ENCODE peak calls at places on chromosomes 16 and 17, in ten cellular contexts. X is NB4; K is H54; C is left kidney; Q is astrocyte; B is stimulated activated CD8-positive, alpha-beta memory T cell treated with anti-CD3 and anti-CD28 coated beads, Interleukin-7, amount 100 ng/mL, for 1 hour; Z is progenitor cell of endocrine pancreas; I is stimulated activated CD4-positive, alpha-beta T cell treated with anti-CD3 and anti-CD28 coated beads, Interleukin-4, amount 100 ng/mL, for 4 hours; O is mucosa of descending colon; T is caudate nucleus. U is an unnamed sample.
A peak's percentile ranks its signal among the peaks of the same experiment; 100 is the strongest.

GRCh38 chr16:49828545-49829267 is 27.2 kb downstream of the ZNF423 start:
- DNase-seq in K (no peak), Z (no peak), I (no peak), B (no peak), T (no peak), C (peak; percentile 63), O (no peak), Q (no peak), X (no peak), U (no peak)

GRCh38 chr17:81388091-81388611 is 7.1 kb upstream of the BAHCC1 start:
- DNase-seq in I (no peak), O (no peak), X (no peak), T (no peak), K (no peak), Z (no peak), B (no peak), Q (no peak), C (peak; percentile 83), U (no peak)

GRCh38 chr16:85650864-85651811 is 37.6 kb downstream of the GINS2 start:
- DNase-seq in O (peak; percentile 59), K (no peak), B (no peak), Q (peak; percentile 4), Z (no peak), C (peak; percentile 74), I (no peak), X (no peak), T (peak; percentile 56), U (no peak)

GRCh38 chr16:11138769-11139623 is 117.0 kb downstream of the SOCS1 start:
- DNase-seq in O (no peak), B (no peak), Q (no peak), T (no peak), Z (no peak), K (no peak), I (no peak), X (peak; percentile 37), C (no peak), U (no peak)

GRCh38 chr17:41026668-41027471 is at the start of gene KRTAP1-5:
- DNase-seq in O (no peak), I (no peak), C (no peak), K (no peak), Q (peak; percentile 74), Z (no peak), B (no peak), T (no peak), X (no peak), U (no peak)

GRCh38 chr17:41024702-41025101 is 2.3 kb downstream of the KRTAP1-5 start:
- DNase-seq in O (no peak), K (no peak), Q (no peak), B (no peak), C (no peak), X (peak; percentile 1), Z (no peak), T (no peak), I (no peak), U (no peak)

GRCh38 chr17:59105852-59106462 is 723 bp downstream of the TRIM37 start:
- DNase-seq in K (peak; percentile 57), O (peak; percentile 85), B (peak; percentile 41), C (peak; percentile 65), Q (peak; percentile 19), X (peak; percentile 64), I (peak; percentile 50), Z (peak; percentile 28), T (peak; percentile 56), U (peak; percentile 73)

GRCh38 chr16:15434425-15435215 is at the start of gene BMERB1:
- DNase-seq in Q (peak; percentile 60), X (no peak), B (peak; percentile 28), T (peak; percentile 89), I (peak; percentile 65), C (peak; percentile 96), Z (peak; percentile 45), O (peak; percentile 67), K (peak; percentile 64), U (peak; percentile 37)

GRCh38 chr17:66548158-66548557 is 245.7 kb downstream of the PRKCA start:
- DNase-seq in C (no peak), Z (no peak), X (no peak), O (no peak), K (no peak), B (peak; percentile 8), Q (no peak), I (no peak), T (no peak), U (no peak)

GRCh38 chr17:81083125-81083765 is 48.3 kb downstream of the BAIAP2 start:
- DNase-seq in X (no peak), Z (peak; percentile 40), T (no peak), O (no peak), B (no peak), C (peak; percentile 92), Q (no peak), I (no peak), K (no peak), U (no peak)

GRCh38 chr17:62705116-62705515 is 77.6 kb downstream of the MRC2 start:
- DNase-seq in X (no peak), O (no peak), I (no peak), Z (no peak), Q (no peak), C (peak; percentile 52), B (no peak), K (no peak), T (no peak), U (no peak)

GRCh38 chr17:835263-835662 is 53.1 kb downstream of the MRM3 start:
- DNase-seq in O (no peak), X (no peak), I (no peak), Z (no peak), C (peak; percentile 59), T (no peak), Q (peak; percentile 100), B (no peak), K (peak; percentile 64), U (no peak)

GRCh38 chr16:59633996-59634579 is 900.0 kb upstream of the GOT2 start:
- DNase-seq in C (no peak), Q (peak; percentile 86), X (no peak), T (no peak), O (no peak), I (no peak), Z (no peak), B (no peak), K (no peak), U (no peak)

GRCh38 chr17:79048826-79049755 is 25.1 kb downstream of the C1QTNF1 start:
- DNase-seq in X (no peak), K (no peak), B (no peak), T (no peak), C (peak; percentile 39), Z (no peak), Q (no peak), O (no peak), I (no peak), U (no peak)

GRCh38 chr17:81419333-81419885 is 24.2 kb downstream of the BAHCC1 start:
- DNase-seq in O (peak; percentile 88), Q (peak; percentile 90), K (peak; percentile 96), C (peak; percentile 89), T (peak; percentile 77), I (no peak), B (no peak), Z (no peak), X (no peak), U (peak; percentile 82)

GRCh38 chr17:17792551-17793377 is 44.0 kb downstream of the SREBF1 start:
- DNase-seq in B (no peak), O (no peak), X (peak; percentile 54), I (no peak), C (peak; percentile 85), Q (peak; percentile 83), Z (no peak), K (no peak), T (peak; percentile 55), U (no peak)

U was measured in transverse colon.